ENCODE peak calls at places on chromosomes 4 and X, in nine cellular contexts. T is GM23338, C is astrocyte, Q is DND-41, H is SK-N-SH, G is HCT116, A is PC-9, X is fibroblast of lung, M is endothelial cell of umbilical vein. V is an unnamed sample. For H3K79me2, the result is how much of the 10 kb centered on the place peaks cover.

GRCh38 chr4:80336582-80336981 is 1.1 kb downstream of the CFAP299 start:
- DNase-seq in G (peak), M (peak), T (peak), A (peak), X (peak), Q (no peak), C (peak), H (peak), V (peak)

GRCh38 chr4:124433500-124433899 is 279.0 kb downstream of the ANKRD50 start:
- DNase-seq in M (peak), A (no peak), G (no peak), T (no peak), X (peak), C (peak), Q (no peak), H (no peak), V (no peak)

GRCh38 chr4:93780080-93780479 is 48.5 kb upstream of the ATOH1 start:
- DNase-seq in H (no peak), C (no peak), X (no peak), Q (no peak), G (no peak), M (no peak), T (peak), A (no peak), V (no peak)

GRCh38 chr4:98919996-98920395 is 8.9 kb downstream of the EIF4E start:
- DNase-seq in H (no peak), X (peak), C (peak), T (no peak), G (no peak), M (no peak), Q (no peak), A (no peak), V (no peak)

GRCh38 chr4:185535818-185536729 is 767 bp upstream of the PDLIM3 start:
- DNase-seq in G (no peak), X (no peak), Q (no peak), A (no peak), C (no peak), T (peak), M (peak), H (peak), V (no peak)

GRCh38 chr4:14241574-14241973 is 614.0 kb upstream of the BOD1L1 start:
- DNase-seq in M (no peak), T (no peak), X (peak), A (no peak), G (no peak), Q (no peak), H (no peak), C (no peak), V (no peak)

GRCh38 chrX:110182362-110182761 is 135.5 kb downstream of the AMMECR1 start:
- DNase-seq in G (no peak), T (no peak), C (no peak), M (no peak), X (no peak), H (no peak), Q (no peak), A (no peak), V (no peak)

GRCh38 chrX:53440631-53441517 is 6.7 kb upstream of the HSD17B10 start:
- DNase-seq in M (peak), C (peak), H (peak), G (no peak), T (peak), Q (no peak), X (peak), A (peak), V (peak)

GRCh38 chrX:68829594-68830485 is 1.0 kb downstream of the EFNB1 start:
- DNase-seq in T (peak), X (no peak), G (no peak), Q (no peak), M (peak), A (no peak), H (peak), C (peak), V (peak)

GRCh38 chr4:138775485-138775884 is 240.1 kb upstream of the NOCT start:
- DNase-seq in T (no peak), G (no peak), C (no peak), H (no peak), Q (no peak), M (no peak), A (no peak), X (no peak), V (no peak)

GRCh38 chr4:3675251-3676115 is 90.7 kb upstream of the ADRA2C start:
- DNase-seq in A (no peak), M (no peak), T (peak), Q (no peak), C (no peak), X (no peak), G (peak), H (no peak), V (no peak)

GRCh38 chr4:38013461-38014366 is 53.5 kb downstream of the PTTG2 start:
- DNase-seq in Q (no peak), H (no peak), X (peak), G (peak), M (no peak), T (no peak), C (peak), A (no peak), V (no peak)

GRCh38 chr4:38011484-38012162 is 51.4 kb downstream of the PTTG2 start:
- DNase-seq in X (no peak), G (no peak), C (no peak), H (no peak), T (no peak), A (no peak), Q (no peak), M (no peak), V (no peak)

GRCh38 chr4:38015886-38016515 is 55.8 kb downstream of the PTTG2 start:
- DNase-seq in Q (no peak), X (no peak), H (no peak), M (no peak), G (no peak), C (peak), T (no peak), A (no peak), V (no peak)

GRCh38 chr4:38016698-38017097 is 56.5 kb downstream of the PTTG2 start:
- DNase-seq in H (no peak), Q (no peak), A (no peak), T (no peak), X (no peak), G (no peak), M (no peak), C (no peak), V (no peak)

DNA sequence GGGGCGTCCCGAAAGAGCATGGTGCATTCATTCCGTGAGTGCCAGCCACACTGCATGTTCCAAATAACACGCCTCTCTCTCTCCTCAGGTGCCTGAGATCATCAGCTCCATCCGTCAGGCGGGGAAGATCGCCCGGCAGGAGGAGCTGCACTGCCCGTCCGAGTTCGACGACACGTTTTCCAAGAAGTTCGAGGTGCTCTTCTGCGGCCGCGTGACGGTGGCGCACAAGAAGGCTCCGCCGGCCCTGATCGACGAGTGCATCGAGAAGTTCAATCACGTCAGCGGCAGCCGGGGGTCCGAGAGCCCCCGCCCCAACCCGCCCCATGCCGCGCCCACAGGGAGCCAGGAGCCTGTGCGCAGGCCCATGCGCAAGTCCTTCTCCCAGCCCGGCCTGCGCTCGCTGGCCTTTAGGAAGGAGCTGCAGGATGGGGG is 54.2 kb downstream of the PTTG2 start:
- DNase-seq in A (no peak), C (no peak), T (no peak), G (no peak), M (no peak), H (no peak), Q (no peak), X (no peak), V (no peak)
- H3K79me2 ChIP-seq in A (under half), C (under half), T (under half), G (under half), M (under half), H (under half), Q (under half), X (under half), V (under half)

GRCh38 chr4:53684448-53684847 is 93.2 kb upstream of the LNX1 start:
- DNase-seq in A (no peak), Q (no peak), M (no peak), G (no peak), X (no peak), C (no peak), H (no peak), T (no peak), V (no peak)

GRCh38 chr4:53680168-53680567 is 88.9 kb upstream of the LNX1 start:
- DNase-seq in A (no peak), X (no peak), M (no peak), H (no peak), G (no peak), C (no peak), Q (no peak), T (no peak), V (no peak)

GRCh38 chr4:53680588-53680987 is 89.3 kb upstream of the LNX1 start:
- DNase-seq in A (no peak), C (no peak), H (no peak), Q (no peak), X (no peak), T (no peak), G (no peak), M (no peak), V (no peak)

GRCh38 chr4:53682196-53682595 is 90.9 kb upstream of the LNX1 start:
- DNase-seq in M (no peak), G (no peak), H (no peak), A (no peak), X (peak), C (peak), T (no peak), Q (no peak), V (no peak)

DNA sequence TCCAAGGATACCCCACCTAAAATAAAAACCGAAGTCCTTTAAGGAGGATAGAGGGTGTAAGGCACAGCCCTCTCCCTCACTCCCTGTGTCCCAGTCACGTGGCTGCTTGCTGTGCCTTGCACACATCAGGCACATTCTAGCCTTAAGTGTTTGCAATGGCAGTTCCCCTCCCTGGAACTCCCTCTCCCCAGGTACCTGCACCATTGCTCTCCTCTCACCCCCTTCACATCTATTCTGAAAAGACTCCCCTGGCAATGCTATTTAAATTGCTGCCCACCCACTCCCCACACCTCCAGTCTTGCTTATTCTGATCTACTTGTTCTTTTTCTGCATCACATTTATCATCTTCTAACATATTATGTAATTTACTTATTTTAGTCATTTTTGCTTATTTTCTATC is 91.6 kb upstream of the LNX1 start:
- DNase-seq in A (no peak), T (no peak), M (no peak), G (no peak), H (no peak), X (no peak), Q (no peak), C (no peak), V (no peak)
- H2AFZ ChIP-seq in A (no peak), T (no peak), M (no peak), G (no peak), H (peak), X (no peak), Q (no peak), C (no peak), V (no peak)

DNA sequence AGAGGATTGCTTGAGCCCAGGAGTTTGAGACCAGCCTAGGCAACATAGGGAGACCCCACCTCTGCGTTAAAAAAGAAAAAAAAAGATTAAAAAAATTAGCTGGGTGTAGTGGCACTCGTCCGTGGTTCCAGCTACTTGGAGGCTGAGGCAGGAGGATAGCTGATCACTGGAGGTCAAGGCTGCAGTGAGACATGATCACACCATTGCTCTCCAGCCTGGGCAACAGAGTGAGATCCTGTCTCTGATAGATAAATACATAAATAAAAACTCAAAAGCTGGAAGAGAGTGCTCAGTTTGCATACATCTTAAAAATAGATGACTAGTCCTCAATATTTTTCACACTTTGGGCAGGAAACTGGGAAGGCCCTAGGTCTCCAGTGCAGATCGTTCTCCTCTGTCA is 54.1 kb downstream of the TMEM131L start:
- DNase-seq in T (no peak), X (no peak), C (no peak), G (no peak), H (no peak), Q (no peak), A (no peak), M (no peak), V (no peak)
- H3K79me2 ChIP-seq in T (half or more), X (under half), C (under half), G (under half), H (under half), Q (half or more), A (under half), M (under half), V (under half)

GRCh38 chr4:140756292-140757219 is at the start of gene TBC1D9:
- DNase-seq in T (peak), Q (no peak), C (peak), A (peak), X (peak), H (peak), G (peak), M (peak), V (peak)

GRCh38 chr4:140757220-140757607 is 1.0 kb upstream of the TBC1D9 start:
- DNase-seq in G (no peak), H (peak), T (no peak), A (no peak), Q (no peak), C (no peak), M (no peak), X (no peak), V (no peak)

GRCh38 chr4:140752669-140753068 is 3.5 kb downstream of the TBC1D9 start:
- DNase-seq in X (no peak), T (no peak), C (no peak), G (no peak), Q (no peak), H (no peak), A (no peak), M (no peak), V (no peak)

GRCh38 chr4:140754918-140755810 is 1.0 kb downstream of the TBC1D9 start:
- DNase-seq in H (no peak), G (no peak), M (peak), T (peak), C (no peak), Q (no peak), A (no peak), X (no peak), V (no peak)

DNA sequence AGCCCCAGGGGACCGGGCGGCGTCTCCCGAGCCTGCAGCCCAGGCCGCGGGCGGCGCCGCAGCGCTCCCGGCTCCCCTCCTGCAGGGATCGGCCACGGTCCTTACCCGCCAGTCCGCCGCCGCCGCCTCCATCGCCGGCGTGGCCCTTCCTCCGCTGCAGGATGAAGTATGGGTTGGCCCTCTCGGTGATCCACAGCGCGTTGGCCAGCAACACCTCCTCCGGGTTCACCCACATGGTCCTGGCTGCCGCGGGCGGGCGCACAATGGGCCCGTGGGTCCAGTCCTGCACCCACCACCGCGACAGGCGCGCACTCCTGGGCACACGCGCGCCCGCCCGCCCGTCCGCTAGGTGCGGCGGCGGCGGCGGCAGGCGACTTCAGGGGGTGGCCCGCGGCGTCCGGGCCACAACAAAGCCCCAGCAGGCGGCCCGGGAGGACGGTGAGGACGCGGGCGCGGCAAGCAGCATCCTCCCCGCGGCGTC is 334 bp downstream of the TBC1D9 start:
- DNase-seq in G (no peak), A (peak), Q (no peak), C (peak), H (peak), T (peak), M (peak), X (peak), V (peak)
- H2AFZ ChIP-seq in G (peak), A (peak), Q (no peak), C (peak), H (peak), T (peak), M (peak), X (peak), V (peak)

GRCh38 chr4:158817562-158818370 is 48.9 kb downstream of the FNIP2 start:
- DNase-seq in H (no peak), Q (no peak), X (no peak), C (peak), A (no peak), T (no peak), M (peak), G (no peak), V (no peak)
- H3K79me2 ChIP-seq in H (half or more), Q (under half), X (under half), C (half or more), A (under half), T (under half), M (under half), G (under half), V (half or more)

GRCh38 chr4:113953888-113954287 is 25.6 kb downstream of the ARSJ start:
- DNase-seq in M (no peak), G (no peak), H (no peak), Q (no peak), A (no peak), T (no peak), X (no peak), C (no peak), V (no peak)

GRCh38 chr4:113952452-113953029 is 26.9 kb downstream of the ARSJ start:
- DNase-seq in M (peak), A (no peak), H (peak), T (peak), C (peak), X (peak), G (peak), Q (peak), V (peak)

GRCh38 chr4:113950207-113950606 is 29.2 kb downstream of the ARSJ start:
- DNase-seq in T (no peak), X (no peak), M (no peak), C (no peak), H (no peak), Q (no peak), A (no peak), G (no peak), V (no peak)

GRCh38 chr4:113947484-113947883 is 32.0 kb downstream of the ARSJ start:
- DNase-seq in T (no peak), Q (no peak), M (no peak), G (no peak), X (no peak), H (no peak), C (no peak), A (no peak), V (no peak)

GRCh38 chr4:113951263-113951662 is 28.2 kb downstream of the ARSJ start:
- DNase-seq in X (peak), G (peak), A (no peak), M (no peak), T (no peak), Q (no peak), H (no peak), C (peak), V (peak)
- H2AFZ ChIP-seq in X (no peak), G (no peak), A (no peak), M (no peak), T (no peak), Q (no peak), H (no peak), C (no peak), V (no peak)

GRCh38 chr4:122711893-122712292 is 20.6 kb upstream of the BBS12 start:
- DNase-seq in C (no peak), M (no peak), A (no peak), Q (no peak), X (no peak), H (no peak), G (no peak), T (no peak), V (no peak)

GRCh38 chr4:122715221-122715620 is 17.3 kb upstream of the BBS12 start:
- DNase-seq in Q (no peak), H (peak), G (no peak), M (no peak), A (no peak), X (no peak), T (no peak), C (no peak), V (no peak)

GRCh38 chr4:122709236-122709635 is 23.3 kb upstream of the BBS12 start:
- DNase-seq in A (no peak), H (no peak), M (no peak), G (no peak), X (no peak), Q (no peak), T (no peak), C (no peak), V (no peak)

GRCh38 chr4:122710434-122711308 is 21.8 kb upstream of the BBS12 start:
- DNase-seq in G (no peak), H (no peak), A (no peak), C (peak), M (peak), Q (no peak), X (peak), T (no peak), V (no peak)

DNA sequence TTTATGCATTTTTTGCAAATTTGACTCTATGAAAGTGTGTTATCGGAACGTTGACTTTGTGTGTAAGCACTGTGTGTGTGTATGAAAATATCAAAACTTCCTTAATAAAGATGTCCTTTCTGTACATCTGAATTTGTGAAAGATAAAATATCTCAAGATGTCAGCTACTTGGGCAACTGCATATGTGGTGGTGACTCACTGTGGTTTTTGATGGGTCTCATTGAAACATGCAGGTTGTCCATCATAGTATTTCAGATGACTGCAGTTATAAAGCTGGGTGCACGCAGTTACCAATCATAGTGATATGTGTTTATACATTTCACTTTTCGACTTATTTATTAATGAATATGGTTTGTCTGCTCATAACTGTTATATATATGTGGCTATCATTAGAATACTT is 19.7 kb upstream of the BBS12 start:
- DNase-seq in X (peak), A (no peak), T (no peak), H (no peak), M (no peak), G (no peak), C (peak), Q (no peak), V (no peak)
- H3K79me2 ChIP-seq in X (under half), A (under half), T (under half), H (under half), M (under half), G (under half), C (under half), Q (under half), V (under half)

DNA sequence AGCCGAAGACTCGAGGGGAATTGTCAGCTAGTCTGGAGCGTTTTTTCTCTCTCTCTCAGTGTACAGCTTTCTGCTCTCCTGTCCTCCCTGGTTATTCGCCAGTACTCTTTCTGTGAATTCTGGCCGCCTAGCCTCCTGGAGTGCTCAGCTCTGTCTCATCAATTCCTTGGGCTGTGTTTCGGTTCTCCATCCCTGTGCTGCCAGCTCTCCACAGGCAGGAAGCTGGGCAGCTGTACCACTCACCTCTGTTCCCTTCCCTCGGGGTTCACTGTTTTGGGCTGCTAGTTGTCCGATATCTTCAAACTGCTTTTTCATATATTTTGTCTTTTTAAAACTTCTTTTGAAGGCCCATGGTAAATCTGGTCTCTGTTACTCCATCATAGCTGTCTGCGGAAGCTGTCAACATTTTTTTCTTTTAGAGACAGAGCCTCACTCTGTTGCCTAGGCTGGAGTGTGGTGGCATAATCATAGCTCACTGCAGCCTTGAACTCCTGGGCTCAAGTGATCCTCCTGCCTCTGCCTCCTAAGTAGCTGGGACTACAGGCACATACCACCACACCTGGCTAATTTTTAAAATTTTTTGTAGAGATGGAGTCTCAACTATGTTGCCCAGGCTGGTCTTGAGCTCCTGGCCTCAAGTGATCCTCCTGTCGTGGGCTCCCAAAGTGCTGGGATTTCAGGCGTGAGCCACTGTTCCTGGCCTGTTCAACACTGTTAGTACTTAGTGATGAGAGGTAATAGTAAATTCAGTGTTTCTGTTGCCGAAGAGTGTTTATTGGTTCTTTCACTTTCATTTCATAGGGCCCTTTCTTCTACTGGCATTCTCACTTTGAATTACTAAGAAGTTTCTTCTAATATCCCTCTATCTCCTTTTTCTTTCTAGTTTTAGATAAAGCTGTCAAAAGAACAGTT is 18.6 kb downstream of the ZCCHC4 start:
- DNase-seq in H (no peak), M (no peak), G (no peak), T (no peak), A (no peak), C (no peak), Q (no peak), X (peak), V (no peak)
- H2AFZ ChIP-seq in H (no peak), M (no peak), G (no peak), T (no peak), A (no peak), C (no peak), Q (no peak), X (peak), V (no peak)